ENCODE peak calls at places on chromosomes 6 and 20, in eight cellular contexts. G is aorta; A is fibroblast of lung; S is right cardiac atrium; D is A673; E is CD8-positive, alpha-beta memory T cell; M is body of pancreas; L is A549. R is an unnamed sample.

GRCh38 chr20:24949756-24950127 is 673 bp downstream of the CST7 start:
- DNase-seq in G (no peak), A (no peak), S (no peak), D (no peak), E (no peak), M (peak; percentile 7), L (no peak), R (no peak)

GRCh38 chr20:911882-912600 is 4.1 kb downstream of the ANGPT4 start:
- DNase-seq in G (no peak), A (no peak), S (peak; percentile 41), D (no peak), E (no peak), M (no peak), L (no peak), R (no peak)

GRCh38 chr6:130482645-130483390 is 117.0 kb downstream of the TMEM200A start:
- DNase-seq in G (no peak), A (peak; percentile 70), S (no peak), D (no peak), E (no peak), M (no peak), L (no peak), R (no peak)

GRCh38 chr6:33092385-33092784 is 16.6 kb downstream of the HLA-DPB1 start:
- DNase-seq in G (peak; percentile 63), A (no peak), S (no peak), D (no peak), E (no peak), M (no peak), L (no peak), R (no peak)

GRCh38 chr6:96194675-96195074 is 178.9 kb downstream of the FUT9 start:
- DNase-seq in G (no peak), A (no peak), S (no peak), D (no peak), E (no peak), M (no peak), L (no peak), R (peak; percentile 30)

GRCh38 chr20:32474967-32475819 is 109.9 kb downstream of the NOL4L start:
- DNase-seq in G (peak; percentile 94), A (peak; percentile 97), S (peak; percentile 98), D (no peak), E (no peak), M (peak; percentile 72), L (peak; percentile 94), R (peak; percentile 69)

GRCh38 chr20:46084805-46085792 is 4.7 kb downstream of the NCOA5 start:
- DNase-seq in G (no peak), A (peak; percentile 62), S (no peak), D (peak; percentile 44), E (no peak), M (no peak), L (peak; percentile 20), R (no peak)

GRCh38 chr6:108801331-108801730 is 46.9 kb upstream of the ARMC2 start:
- DNase-seq in G (no peak), A (no peak), S (no peak), D (no peak), E (no peak), M (no peak), L (no peak), R (no peak)

GRCh38 chr20:56955673-56956072 is 310.8 kb downstream of the BMP7 start:
- DNase-seq in G (no peak), A (no peak), S (no peak), D (no peak), E (no peak), M (no peak), L (no peak), R (no peak)

GRCh38 chr20:14451458-14451857 is 114.0 kb upstream of the FLRT3 start:
- DNase-seq in G (no peak), A (no peak), S (no peak), D (no peak), E (no peak), M (no peak), L (no peak), R (no peak)

GRCh38 chr6:122049341-122049740 is 350.1 kb upstream of the HSF2 start:
- DNase-seq in G (no peak), A (peak; percentile 42), S (peak; percentile 49), D (peak; percentile 64), E (no peak), M (no peak), L (no peak), R (no peak)

GRCh38 chr6:56730663-56731529 is 88.2 kb upstream of the DST start:
- DNase-seq in G (no peak), A (peak; percentile 66), S (peak; percentile 54), D (peak; percentile 36), E (no peak), M (no peak), L (no peak), R (no peak)

GRCh38 chr6:56736804-56737203 is 94.1 kb upstream of the DST start:
- DNase-seq in G (no peak), A (no peak), S (no peak), D (no peak), E (no peak), M (no peak), L (no peak), R (no peak)

GRCh38 chr6:56732517-56732916 is 89.8 kb upstream of the DST start:
- DNase-seq in G (no peak), A (peak; percentile 38), S (no peak), D (no peak), E (no peak), M (no peak), L (no peak), R (no peak)

GRCh38 chr6:56733298-56733697 is 90.6 kb upstream of the DST start:
- DNase-seq in G (no peak), A (no peak), S (no peak), D (no peak), E (no peak), M (no peak), L (no peak), R (no peak)

GRCh38 chr6:56734334-56734733 is 91.6 kb upstream of the DST start:
- DNase-seq in G (no peak), A (no peak), S (no peak), D (no peak), E (no peak), M (no peak), L (no peak), R (no peak)
- H3K9me3 ChIP-seq in G (no peaks in the 10 kb centered on the region), A (no peaks in the 10 kb centered on the region), S (no peaks in the 10 kb centered on the region), D (no peaks in the 10 kb centered on the region), E (no peaks in the 10 kb centered on the region), M (no peaks in the 10 kb centered on the region), L (no peaks in the 10 kb centered on the region), R (no peaks in the 10 kb centered on the region)

GRCh38 chr20:44208770-44209169 is 1.8 kb downstream of the OSER1 start:
- DNase-seq in G (no peak), A (peak; percentile 52), S (no peak), D (no peak), E (no peak), M (no peak), L (no peak), R (no peak)

GRCh38 chr20:44208165-44208564 is 2.4 kb downstream of the OSER1 start:
- DNase-seq in G (no peak), A (no peak), S (no peak), D (no peak), E (no peak), M (no peak), L (no peak), R (no peak)

GRCh38 chr20:44206132-44206531 is 4.4 kb downstream of the OSER1 start:
- DNase-seq in G (no peak), A (no peak), S (no peak), D (no peak), E (no peak), M (no peak), L (no peak), R (no peak)

GRCh38 chr20:44204832-44205215 is 5.7 kb downstream of the OSER1 start:
- DNase-seq in G (no peak), A (no peak), S (no peak), D (no peak), E (no peak), M (no peak), L (no peak), R (no peak)

GRCh38 chr20:44207066-44207723 is 3.4 kb downstream of the OSER1 start:
- DNase-seq in G (no peak), A (peak; percentile 65), S (no peak), D (no peak), E (no peak), M (no peak), L (no peak), R (no peak)
- H3K4me3 ChIP-seq in G (no peak overlapping the region), A (peak overlapping the region; percentile 86), S (no peak overlapping the region), D (no peak overlapping the region), E (no peak overlapping the region), M (no peak overlapping the region), L (peak overlapping the region; percentile 1), R (no peak overlapping the region)

DNA sequence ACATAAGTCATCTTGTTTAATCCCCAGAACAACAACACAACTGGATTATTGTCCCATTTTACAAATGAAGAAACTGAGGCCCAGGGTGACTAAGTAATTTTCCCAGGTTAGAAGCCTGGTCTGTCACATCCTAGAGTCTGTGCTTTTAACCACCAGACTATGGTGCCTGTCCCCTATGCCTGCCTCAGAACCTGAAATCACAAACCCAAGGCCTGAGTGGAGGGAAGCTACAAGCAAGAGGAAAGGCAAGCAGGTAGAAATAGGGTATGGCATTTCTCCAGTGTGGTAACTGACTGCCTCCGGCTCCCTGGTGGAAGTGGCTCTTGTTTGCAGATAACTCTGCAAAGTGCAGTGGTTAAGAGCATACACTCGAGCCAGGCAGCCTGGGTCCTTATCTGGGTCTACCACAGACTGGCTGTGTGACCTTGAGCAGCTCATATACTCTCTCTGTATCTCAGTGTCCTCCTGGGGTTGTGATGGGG is 2.5 kb downstream of the TMEM63B start:
- DNase-seq in G (no peak), A (no peak), S (no peak), D (no peak), E (no peak), M (no peak), L (no peak), R (no peak)
- H3K4me1 ChIP-seq in G (no peaks in the 10 kb centered on the region), A (peaks cover 14% of the 10 kb centered on the region), S (peaks cover 5% of the 10 kb centered on the region), D (peaks cover 34% of the 10 kb centered on the region), E (peaks cover 29% of the 10 kb centered on the region), M (peaks cover 34% of the 10 kb centered on the region), L (peaks cover 29% of the 10 kb centered on the region), R (peaks cover 5% of the 10 kb centered on the region)

GRCh38 chr6:159473844-159474243 is 219.2 kb downstream of the SOD2 start:
- DNase-seq in G (no peak), A (peak; percentile 36), S (no peak), D (no peak), E (no peak), M (no peak), L (no peak), R (no peak)
- H3K9me3 ChIP-seq in G (no peaks in the 10 kb centered on the region), A (no peaks in the 10 kb centered on the region), S (no peaks in the 10 kb centered on the region), D (no peaks in the 10 kb centered on the region), E (no peaks in the 10 kb centered on the region), M (peaks cover 7% of the 10 kb centered on the region), L (no peaks in the 10 kb centered on the region), R (no peaks in the 10 kb centered on the region)

GRCh38 chr6:167152858-167153257 is 4.9 kb downstream of the GPR31 start:
- DNase-seq in G (no peak), A (no peak), S (no peak), D (no peak), E (no peak), M (no peak), L (no peak), R (no peak)

GRCh38 chr6:167154895-167155294 is 2.9 kb downstream of the GPR31 start:
- DNase-seq in G (no peak), A (no peak), S (no peak), D (no peak), E (no peak), M (no peak), L (no peak), R (no peak)

GRCh38 chr6:167151648-167152047 is 6.1 kb downstream of the GPR31 start:
- DNase-seq in G (no peak), A (no peak), S (no peak), D (no peak), E (no peak), M (no peak), L (no peak), R (no peak)

GRCh38 chr6:167154291-167154690 is 3.5 kb downstream of the GPR31 start:
- DNase-seq in G (no peak), A (no peak), S (no peak), D (no peak), E (no peak), M (no peak), L (no peak), R (no peak)

GRCh38 chr6:167153523-167153959 is 4.2 kb downstream of the GPR31 start:
- DNase-seq in G (no peak), A (no peak), S (no peak), D (no peak), E (no peak), M (no peak), L (no peak), R (no peak)
- H3K4me3 ChIP-seq in G (no peak overlapping the region), A (no peak overlapping the region), S (no peak overlapping the region), D (no peak overlapping the region), E (peak overlapping the region; percentile 48), M (no peak overlapping the region), L (no peak overlapping the region), R (no peak overlapping the region)

R was measured in breast epithelium.